ENCODE peak calls at places on chromosomes 4 and X, in eight cellular contexts. C is esophagus muscularis mucosa, A is gastrocnemius medialis, R is fibroblast of lung, H is uterus, U is lower lobe of right lung, E is transverse colon, P is A549. K is an unnamed sample.

GRCh38 chr4:75612306-75612705 is 18.0 kb downstream of the CDKL2 start:
- DNase-seq in C (no peak), A (no peak), R (no peak), H (no peak), U (no peak), E (no peak), P (no peak), K (no peak)

GRCh38 chr4:11614426-11614825 is 185.7 kb upstream of the HS3ST1 start:
- DNase-seq in C (no peak), A (no peak), R (peak), H (no peak), U (no peak), E (no peak), P (peak), K (no peak)

GRCh38 chrX:151815461-151815860 is 80.9 kb downstream of the CNGA2 start:
- DNase-seq in C (no peak), A (no peak), R (peak), H (no peak), U (no peak), E (no peak), P (no peak), K (no peak)

GRCh38 chrX:130631011-130631410 is 229.2 kb downstream of the RBMX2 start:
- DNase-seq in C (no peak), A (no peak), R (no peak), H (no peak), U (no peak), E (no peak), P (no peak), K (no peak)

GRCh38 chr4:183333983-183334382 is 11.8 kb upstream of the CLDN24 start:
- DNase-seq in C (no peak), A (no peak), R (no peak), H (no peak), U (no peak), E (no peak), P (peak), K (no peak)

GRCh38 chr4:143287571-143287923 is 49.1 kb upstream of the GAB1 start:
- DNase-seq in C (peak), A (no peak), R (no peak), H (no peak), U (no peak), E (no peak), P (no peak), K (no peak)

GRCh38 chr4:121411151-121411744 is 30.4 kb upstream of the QRFPR start:
- DNase-seq in C (no peak), A (no peak), R (no peak), H (no peak), U (no peak), E (no peak), P (no peak), K (no peak)

GRCh38 chrX:37541991-37542390 is 29.5 kb upstream of the LANCL3 start:
- DNase-seq in C (no peak), A (no peak), R (no peak), H (no peak), U (no peak), E (no peak), P (no peak), K (no peak)

GRCh38 chrX:25555521-25555920 is 539.8 kb upstream of the ARX start:
- DNase-seq in C (no peak), A (no peak), R (no peak), H (no peak), U (no peak), E (no peak), P (no peak), K (no peak)

GRCh38 chr4:145842224-145842887 is 96.3 kb downstream of the ZNF827 start:
- DNase-seq in C (no peak), A (peak), R (peak), H (no peak), U (no peak), E (no peak), P (no peak), K (no peak)

GRCh38 chr4:37715889-37716402 is 29.8 kb upstream of the RELL1 start:
- DNase-seq in C (no peak), A (peak), R (peak), H (no peak), U (no peak), E (peak), P (no peak), K (no peak)

GRCh38 chrX:72255445-72255844 is 16.6 kb upstream of the ERCC6L start:
- DNase-seq in C (no peak), A (no peak), R (no peak), H (no peak), U (peak), E (no peak), P (no peak), K (peak)

GRCh38 chr4:166956484-166956883 is 277.8 kb downstream of the SPOCK3 start:
- DNase-seq in C (no peak), A (no peak), R (no peak), H (no peak), U (no peak), E (no peak), P (no peak), K (no peak)

GRCh38 chr4:109846395-109847098 is 1.4 kb upstream of the LRIT3 start:
- DNase-seq in C (no peak), A (no peak), R (no peak), H (no peak), U (no peak), E (peak), P (no peak), K (no peak)

GRCh38 chr4:123994917-123995316 is 598.3 kb downstream of the SPRY1 start:
- DNase-seq in C (no peak), A (no peak), R (peak), H (no peak), U (no peak), E (no peak), P (no peak), K (no peak)

GRCh38 chr4:121651597-121651996 is 45.2 kb downstream of the ANXA5 start:
- DNase-seq in C (no peak), A (no peak), R (no peak), H (no peak), U (no peak), E (no peak), P (no peak), K (no peak)

GRCh38 chrX:104707042-104707441 is 141.0 kb downstream of the IL1RAPL2 start:
- DNase-seq in C (no peak), A (no peak), R (no peak), H (no peak), U (no peak), E (no peak), P (no peak), K (no peak)
- H3K4me3 ChIP-seq in C (no peak), A (no peak), R (no peak), H (no peak), U (no peak), E (no peak), P (no peak), K (no peak)

GRCh38 chr4:864456-865120 is 38.7 kb upstream of the CPLX1 start:
- DNase-seq in C (no peak), A (no peak), R (no peak), H (no peak), U (no peak), E (no peak), P (no peak), K (no peak)
- H3K27ac ChIP-seq in C (no peak), A (no peak), R (no peak), H (no peak), U (no peak), E (no peak), P (no peak), K (no peak)

GRCh38 chr4:126807132-126807531 is 825.6 kb upstream of the INTU start:
- DNase-seq in C (no peak), A (no peak), R (no peak), H (no peak), U (no peak), E (no peak), P (no peak), K (no peak)

DNA sequence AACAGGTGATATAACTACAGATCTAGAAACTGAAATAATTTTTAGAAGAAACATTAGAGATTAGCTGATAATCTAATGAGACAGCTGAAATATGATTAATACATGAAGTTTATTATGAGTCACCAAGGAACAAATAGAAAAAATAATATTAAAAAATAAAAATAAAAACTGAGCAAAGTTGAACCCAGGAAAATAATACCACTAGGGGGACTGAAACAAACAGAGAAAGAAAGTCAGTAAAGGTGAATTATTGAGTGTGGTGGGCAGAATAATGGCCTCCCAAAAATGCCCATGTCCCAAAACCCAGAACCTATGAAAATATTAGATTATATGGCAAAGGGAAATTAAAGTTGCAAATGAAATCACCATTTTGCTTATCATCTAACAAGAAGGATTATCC is 820.7 kb upstream of the INTU start:
- DNase-seq in C (no peak), A (no peak), R (no peak), H (no peak), U (no peak), E (no peak), P (no peak), K (no peak)
- TF ChIP-seq CTCF in C (no peak), A (no peak), R (no peak), H (no peak), U (no peak), E (no peak), P (no peak), K (peak)

DNA sequence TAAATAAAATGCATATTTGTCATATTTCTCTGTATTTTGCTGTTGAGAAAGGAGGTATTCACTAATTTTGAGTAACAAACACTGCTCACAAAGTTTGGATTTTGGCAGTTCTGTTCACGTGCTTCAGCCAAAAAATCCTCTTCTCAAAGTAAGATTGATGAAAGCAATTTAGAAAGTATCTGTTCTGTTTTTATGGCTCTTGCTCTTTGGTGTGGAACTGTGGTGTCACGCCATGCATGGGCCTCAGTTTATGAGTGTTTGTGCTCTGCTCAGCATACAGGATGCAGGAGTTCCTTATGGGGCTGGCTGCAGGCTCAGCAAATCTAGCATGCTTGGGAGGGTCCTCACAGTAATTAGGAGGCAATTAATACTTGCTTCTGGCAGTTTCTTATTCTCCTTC is 3.3 kb downstream of the HTT start:
- DNase-seq in C (no peak), A (no peak), R (no peak), H (no peak), U (no peak), E (no peak), P (no peak), K (no peak)
- H3K4me3 ChIP-seq in C (no peak), A (no peak), R (no peak), H (no peak), U (no peak), E (no peak), P (no peak), K (no peak)

GRCh38 chr4:15695764-15696163 is 7.1 kb upstream of the BST1 start:
- DNase-seq in C (no peak), A (no peak), R (peak), H (no peak), U (no peak), E (no peak), P (no peak), K (no peak)

GRCh38 chr4:15696866-15697265 is 6.0 kb upstream of the BST1 start:
- DNase-seq in C (no peak), A (no peak), R (no peak), H (no peak), U (no peak), E (no peak), P (no peak), K (no peak)

GRCh38 chr4:15694431-15694830 is 8.4 kb upstream of the BST1 start:
- DNase-seq in C (no peak), A (no peak), R (peak), H (no peak), U (no peak), E (no peak), P (no peak), K (no peak)

GRCh38 chr4:15691346-15692140 is 9.9 kb downstream of the FAM200B start:
- DNase-seq in C (no peak), A (no peak), R (peak), H (no peak), U (no peak), E (no peak), P (no peak), K (no peak)

GRCh38 chr4:15695240-15695699 is 7.6 kb upstream of the BST1 start:
- DNase-seq in C (no peak), A (no peak), R (peak), H (no peak), U (no peak), E (no peak), P (peak), K (no peak)
- H3K27ac ChIP-seq in C (no peak), A (no peak), R (peak), H (no peak), U (no peak), E (no peak), P (peak), K (no peak)

DNA sequence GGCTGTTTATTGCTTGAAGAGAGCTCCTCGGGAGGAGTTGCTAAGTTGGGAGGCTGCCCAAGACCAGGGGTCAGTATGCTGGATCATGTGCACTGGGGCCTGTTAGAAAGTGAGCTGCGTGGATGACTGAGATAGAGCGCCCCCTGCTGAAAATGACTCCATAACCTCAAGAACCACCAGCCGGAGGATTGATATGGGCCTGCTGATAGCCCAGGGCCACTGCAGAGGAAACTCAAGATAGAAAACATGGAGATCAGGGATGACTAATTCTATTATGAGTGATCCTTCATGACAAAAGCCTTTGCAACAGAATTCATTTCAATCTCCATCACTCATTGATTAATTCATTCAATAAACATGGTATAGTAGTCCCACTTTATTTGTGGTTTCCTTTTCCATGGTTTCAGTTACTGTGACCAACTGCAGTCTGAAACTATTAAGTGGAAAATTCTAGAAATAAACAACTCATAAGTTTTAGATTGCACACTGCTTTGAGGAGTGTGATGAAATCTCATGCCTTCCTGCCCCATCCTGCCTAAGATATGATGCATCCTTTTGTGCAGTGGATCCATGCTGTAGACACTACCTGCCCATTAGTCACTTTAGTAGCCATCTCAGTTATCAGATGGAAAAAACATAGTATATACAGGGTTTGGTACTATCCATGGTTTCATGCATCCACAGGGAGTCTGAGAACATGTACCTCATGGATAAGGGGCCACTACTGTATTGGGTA is 126.7 kb upstream of the MBNL3 start:
- DNase-seq in C (no peak), A (no peak), R (peak), H (peak), U (peak), E (peak), P (no peak), K (no peak)
- TF ChIP-seq CTCF in C (peak), A (peak), R (peak), H (peak), U (peak), E (peak), P (peak), K (peak)

DNA sequence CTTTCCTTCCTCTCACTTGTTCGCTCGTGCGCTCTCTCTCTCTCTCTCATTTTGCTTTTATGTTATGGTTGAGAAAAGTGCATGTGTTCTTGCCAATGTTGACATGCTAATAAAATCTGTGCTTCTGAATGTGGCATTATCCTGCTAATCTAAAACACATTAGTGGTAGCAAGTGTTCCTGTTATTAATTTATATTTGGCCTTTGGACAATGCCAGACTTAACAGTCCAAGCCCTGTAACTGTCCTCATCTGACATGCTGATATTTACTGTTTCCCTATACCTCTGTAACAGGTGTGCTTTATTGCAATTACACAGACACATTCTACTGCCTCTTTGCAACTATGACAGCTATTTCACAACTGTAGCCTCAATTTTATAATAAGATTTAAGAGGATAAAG is 2.7 kb downstream of the PPARGC1A start:
- DNase-seq in C (no peak), A (no peak), R (no peak), H (no peak), U (no peak), E (no peak), P (no peak), K (no peak)
- H3K4me3 ChIP-seq in C (no peak), A (peak), R (no peak), H (no peak), U (peak), E (no peak), P (no peak), K (no peak)

K was measured in dorsolateral prefrontal cortex.